ENCODE peak calls at places on chromosomes 1 and 21, in five cellular contexts. N is GM20000; Z is COR-L47; D is central memory CD4-positive, alpha-beta T cell; A is A549. P is an unnamed sample.

GRCh38 chr1:217039926-217040325 is 316.7 kb upstream of the ESRRG start:
- DNase-seq in Z (no peak), N (no peak), D (no peak), A (no peak), P (no peak)

GRCh38 chr1:224500802-224501201 is 66.2 kb upstream of the WDR26 start:
- DNase-seq in D (no peak), Z (no peak), A (no peak), N (no peak), P (no peak)

GRCh38 chr1:247647864-247648263 is 31.7 kb downstream of the OR13G1 start:
- DNase-seq in N (no peak), D (no peak), A (no peak), Z (peak; percentile 44), P (no peak)

GRCh38 chr1:84770481-84770880 is 80.2 kb upstream of the SSX2IP start:
- DNase-seq in A (no peak), N (no peak), D (no peak), Z (no peak), P (no peak)

GRCh38 chr1:243621973-243622372 is 228.1 kb downstream of the AKT3 start:
- DNase-seq in D (no peak), A (no peak), Z (no peak), N (no peak), P (no peak)

GRCh38 chr1:23101891-23102688 is 66.6 kb downstream of the LUZP1 start:
- DNase-seq in Z (no peak), N (no peak), D (no peak), A (no peak), P (no peak)

GRCh38 chr1:85200870-85201339 is at the start of gene SYDE2:
- DNase-seq in N (peak; percentile 88), A (peak; percentile 75), Z (peak; percentile 70), D (peak; percentile 87), P (peak; percentile 89)

GRCh38 chr21:28936036-28936435 is 56.6 kb downstream of the LTN1 start:
- DNase-seq in Z (no peak), D (no peak), A (no peak), N (no peak), P (no peak)

GRCh38 chr1:48670234-48671020 is 106.3 kb downstream of the BEND5 start:
- DNase-seq in A (no peak), N (no peak), Z (peak; percentile 15), D (no peak), P (no peak)

GRCh38 chr1:203173566-203173965 is 2.1 kb downstream of the MYBPH start:
- DNase-seq in N (peak; percentile 80), Z (no peak), D (no peak), A (no peak), P (peak; percentile 54)

GRCh38 chr1:30778156-30778978 is 20.8 kb upstream of the LAPTM5 start:
- DNase-seq in Z (peak; percentile 62), N (no peak), A (peak; percentile 44), D (no peak), P (no peak)

GRCh38 chr1:33925586-33925985 is 61.7 kb downstream of the HMGB4 start:
- DNase-seq in Z (no peak), D (no peak), A (no peak), N (no peak), P (no peak)

GRCh38 chr1:17070163-17070525 is 16.3 kb upstream of the SDHB start:
- DNase-seq in Z (no peak), N (no peak), A (no peak), D (no peak), P (no peak)